ENCODE peak calls at places on chromosomes 13 and 19, in four cellular contexts. P, Z, A and L are unnamed samples.

GRCh38 chr13:51425410-51426042 is 27.3 kb downstream of the INTS6 start:
- DNase-seq in Z (no peak), A (no peak), P (no peak), L (no peak)

GRCh38 chr19:6733338-6734095 is 3.9 kb downstream of the GPR108 start:
- DNase-seq in Z (no peak), P (no peak), A (peak; percentile 54), L (no peak)

GRCh38 chr13:44578064-44578394 is 1.9 kb upstream of the TSC22D1 start:
- DNase-seq in A (no peak), Z (no peak), P (peak; percentile 38), L (no peak)

GRCh38 chr19:14565298-14565679 is 6.6 kb downstream of the NDUFB7 start:
- DNase-seq in Z (no peak), P (no peak), A (peak; percentile 58), L (no peak)

GRCh38 chr13:32828711-32829110 is 187.5 kb upstream of the KL start:
- DNase-seq in A (no peak), Z (no peak), P (no peak), L (no peak)

GRCh38 chr19:10238172-10238783 is 7.1 kb upstream of the S1PR2 start:
- DNase-seq in P (no peak), Z (no peak), A (peak; percentile 78), L (no peak)

GRCh38 chr13:110518150-110518525 is 43.4 kb downstream of the RAB20 start:
- DNase-seq in Z (no peak), A (peak; percentile 23), P (no peak), L (no peak)

GRCh38 chr19:932647-933552 is 7.1 kb downstream of the ARID3A start:
- DNase-seq in P (no peak), A (peak; percentile 86), Z (no peak), L (no peak)

GRCh38 chr19:32123355-32123940 is 222.0 kb upstream of the ZNF507 start:
- DNase-seq in Z (no peak), P (no peak), A (no peak), L (no peak)

GRCh38 chr13:104008571-104009435 is 942.6 kb upstream of the SLC10A2 start:
- DNase-seq in Z (no peak), A (no peak), P (no peak), L (no peak)

GRCh38 chr13:73732350-73732749 is 401.9 kb downstream of the KLF12 start:
- DNase-seq in P (no peak), A (no peak), Z (no peak), L (no peak)

GRCh38 chr19:741506-742131 is 9.3 kb upstream of the MISP start:
- DNase-seq in P (no peak), Z (no peak), A (no peak), L (no peak)